ENCODE peak calls at places on chromosomes 7 and 10, in six cellular contexts. K is EH; U is amniotic stem cell; F is Ammon's horn; J is CD8-positive, alpha-beta T cell; Z is cardiac fibroblast. M is an unnamed sample.

GRCh38 chr7:34309116-34309515 is 348.9 kb upstream of the NPSR1 start:
- DNase-seq in K (no peak), U (no peak), F (peak; percentile 25), J (no peak), Z (no peak), M (no peak)

GRCh38 chr10:66822801-66823200 is 103.0 kb upstream of the LRRTM3 start:
- DNase-seq in K (no peak), U (no peak), F (peak; percentile 37), J (no peak), Z (no peak), M (no peak)

GRCh38 chr7:143018931-143019330 is 8.0 kb downstream of the OR9A2 start:
- DNase-seq in K (peak; percentile 10), U (no peak), F (no peak), J (no peak), Z (peak; percentile 46), M (no peak)

GRCh38 chr10:79559726-79560125 is 481 bp downstream of the SFTPA2 start:
- DNase-seq in K (peak; percentile 45), U (no peak), F (no peak), J (no peak), Z (no peak), M (no peak)

GRCh38 chr7:43905954-43906326 is 456 bp downstream of the URGCP start:
- DNase-seq in K (peak; percentile 52), U (no peak), F (peak; percentile 28), J (peak; percentile 17), Z (peak; percentile 46), M (peak; percentile 30)

GRCh38 chr10:3961082-3961481 is 176.1 kb upstream of the KLF6 start:
- DNase-seq in K (no peak), U (no peak), F (no peak), J (peak; percentile 59), Z (no peak), M (peak; percentile 63)

GRCh38 chr7:137469191-137469811 is 125.8 kb upstream of the PTN start:
- DNase-seq in K (no peak), U (no peak), F (no peak), J (no peak), Z (peak; percentile 20), M (no peak)

GRCh38 chr10:43166207-43166878 is 28.1 kb downstream of the CSGALNACT2 start:
- DNase-seq in K (no peak), U (no peak), F (no peak), J (no peak), Z (no peak), M (peak; percentile 23)